ENCODE peak calls at places on chromosome 9, in ten cellular contexts. C is adrenal gland; V is ELR; F is HT1080; N is AG04450; L is HuH-7.5; Z is hippocampal formation; M is naive thymus-derived CD4-positive, alpha-beta T cell; Q is putamen; A is stimulated activated CD4-positive, alpha-beta T cell treated with anti-CD3 and anti-CD28 coated beads, Interleukin-2, amount 100 ng/mL, for 48 hours. D is an unnamed sample.

GRCh38 chr9:117073071-117073470 is 341.8 kb downstream of the ASTN2 start:
- DNase-seq in C (no peak), V (no peak), F (no peak), N (no peak), L (no peak), Z (no peak), M (no peak), Q (no peak), A (no peak), D (no peak)

GRCh38 chr9:78559449-78559885 is 262.5 kb downstream of the PSAT1 start:
- DNase-seq in C (no peak), V (peak; percentile 82), F (peak; percentile 72), N (peak; percentile 16), L (no peak), Z (no peak), M (no peak), Q (no peak), A (no peak), D (peak; percentile 7)

GRCh38 chr9:99823392-99824377 is 2.0 kb downstream of the NR4A3 start:
- DNase-seq in C (peak; percentile 65), V (peak; percentile 57), F (peak; percentile 5), N (no peak), L (peak; percentile 68), Z (peak; percentile 11), M (peak; percentile 36), Q (no peak), A (peak; percentile 72), D (no peak)

GRCh38 chr9:120236596-120236995 is 343.4 kb downstream of the CDK5RAP2 start:
- DNase-seq in C (no peak), V (no peak), F (no peak), N (no peak), L (no peak), Z (no peak), M (no peak), Q (no peak), A (no peak), D (no peak)

GRCh38 chr9:89813482-89813881 is 208.7 kb downstream of the GADD45G start:
- DNase-seq in C (peak; percentile 28), V (no peak), F (no peak), N (no peak), L (no peak), Z (no peak), M (no peak), Q (no peak), A (no peak), D (no peak)

GRCh38 chr9:95815961-95816360 is 59.5 kb upstream of the ERCC6L2 start:
- DNase-seq in C (no peak), V (no peak), F (no peak), N (no peak), L (no peak), Z (no peak), M (no peak), Q (no peak), A (no peak), D (no peak)

GRCh38 chr9:117784996-117785395 is 80.8 kb downstream of the TLR4 start:
- DNase-seq in C (no peak), V (no peak), F (no peak), N (no peak), L (no peak), Z (no peak), M (no peak), Q (no peak), A (no peak), D (no peak)

GRCh38 chr9:119902611-119903010 is 533.4 kb upstream of the BRINP1 start:
- DNase-seq in C (no peak), V (no peak), F (no peak), N (no peak), L (no peak), Z (no peak), M (no peak), Q (no peak), A (no peak), D (no peak)

GRCh38 chr9:95588724-95589282 is 72.0 kb upstream of the PTCH1 start:
- DNase-seq in C (no peak), V (no peak), F (no peak), N (no peak), L (no peak), Z (no peak), M (no peak), Q (no peak), A (no peak), D (no peak)

GRCh38 chr9:96554326-96554725 is 65.3 kb downstream of the CDC14B start:
- DNase-seq in C (no peak), V (peak; percentile 27), F (peak; percentile 8), N (no peak), L (no peak), Z (no peak), M (no peak), Q (no peak), A (no peak), D (no peak)

GRCh38 chr9:91143642-91144041 is 218.1 kb downstream of the AUH start:
- DNase-seq in C (no peak), V (no peak), F (no peak), N (no peak), L (no peak), Z (no peak), M (no peak), Q (no peak), A (no peak), D (no peak)

GRCh38 chr9:109604036-109604600 is 106.0 kb upstream of the PTPN3 start:
- DNase-seq in C (no peak), V (no peak), F (no peak), N (no peak), L (no peak), Z (no peak), M (no peak), Q (no peak), A (no peak), D (no peak)

GRCh38 chr9:125990186-125990792 is 243.1 kb downstream of the PBX3 start:
- DNase-seq in C (no peak), V (no peak), F (no peak), N (no peak), L (no peak), Z (no peak), M (no peak), Q (no peak), A (no peak), D (no peak)

D was measured in bronchial epithelial cell.